ENCODE peak calls at places on chromosome 1, in four cellular contexts. One of them, this sample, is unnamed.

GRCh38 chr1:245863566-245864184 is 643.4 kb downstream of the SMYD3 start:
- DNase-seq in IMR-90: peak
- DNase-seq in germinal center: no peak
- DNase-seq in foreskin fibroblast: no peak
- DNase-seq in this sample: no peak

GRCh38 chr1:41239988-41240610 is 2.0 kb downstream of the SCMH1 start:
- DNase-seq in germinal center: no peak
- DNase-seq in IMR-90: peak
- DNase-seq in foreskin fibroblast: peak
- DNase-seq in this sample: peak

GRCh38 chr1:94757931-94758330 is 62.2 kb upstream of the SLC44A3 start:
- DNase-seq in IMR-90: no peak
- DNase-seq in foreskin fibroblast: no peak
- DNase-seq in germinal center: no peak
- DNase-seq in this sample: no peak

GRCh38 chr1:115114308-115114707 is 25.0 kb upstream of the TSPAN2 start:
- DNase-seq in germinal center: no peak
- DNase-seq in IMR-90: no peak
- DNase-seq in foreskin fibroblast: no peak
- DNase-seq in this sample: no peak

GRCh38 chr1:215844266-215844665 is 277.2 kb downstream of the KCTD3 start:
- DNase-seq in IMR-90: no peak
- DNase-seq in germinal center: no peak
- DNase-seq in foreskin fibroblast: no peak
- DNase-seq in this sample: no peak

GRCh38 chr1:234925440-234926251 is 203.0 kb downstream of the TOMM20 start:
- DNase-seq in IMR-90: peak
- DNase-seq in germinal center: no peak
- DNase-seq in foreskin fibroblast: peak
- DNase-seq in this sample: peak

GRCh38 chr1:3067671-3068399 is 1.2 kb upstream of the PRDM16 start:
- DNase-seq in germinal center: no peak
- DNase-seq in IMR-90: no peak
- DNase-seq in foreskin fibroblast: no peak
- DNase-seq in this sample: no peak

GRCh38 chr1:185973645-185974044 is 239.5 kb downstream of the HMCN1 start:
- DNase-seq in foreskin fibroblast: peak
- DNase-seq in germinal center: no peak
- DNase-seq in IMR-90: peak
- DNase-seq in this sample: no peak

GRCh38 chr1:203590559-203590958 is 36.1 kb upstream of the ATP2B4 start:
- DNase-seq in IMR-90: peak
- DNase-seq in foreskin fibroblast: no peak
- DNase-seq in germinal center: no peak
- DNase-seq in this sample: peak

GRCh38 chr1:244316986-244317655 is 134.6 kb downstream of the ADSS2 start:
- DNase-seq in IMR-90: no peak
- DNase-seq in foreskin fibroblast: no peak
- DNase-seq in germinal center: no peak
- DNase-seq in this sample: no peak

GRCh38 chr1:58983159-58983558 is 199.3 kb upstream of the JUN start:
- DNase-seq in foreskin fibroblast: peak
- DNase-seq in IMR-90: peak
- DNase-seq in germinal center: no peak
- DNase-seq in this sample: no peak

GRCh38 chr1:3413975-3414710 is 40.3 kb upstream of the ARHGEF16 start:
- DNase-seq in IMR-90: no peak
- DNase-seq in foreskin fibroblast: no peak
- DNase-seq in germinal center: no peak
- DNase-seq in this sample: no peak

GRCh38 chr1:211215577-211215976 is 43.6 kb upstream of the RCOR3 start:
- DNase-seq in IMR-90: no peak
- DNase-seq in foreskin fibroblast: no peak
- DNase-seq in germinal center: no peak
- DNase-seq in this sample: no peak

GRCh38 chr1:18724801-18725200 is 94.2 kb downstream of the PAX7 start:
- DNase-seq in germinal center: no peak
- DNase-seq in foreskin fibroblast: no peak
- DNase-seq in IMR-90: no peak
- DNase-seq in this sample: no peak

GRCh38 chr1:75338974-75339483 is 204.8 kb downstream of the LHX8 start:
- DNase-seq in IMR-90: no peak
- DNase-seq in germinal center: peak
- DNase-seq in foreskin fibroblast: no peak
- DNase-seq in this sample: no peak

GRCh38 chr1:235999259-235999925 is 65.5 kb downstream of the NID1 start:
- DNase-seq in IMR-90: peak
- DNase-seq in germinal center: no peak
- DNase-seq in foreskin fibroblast: peak
- DNase-seq in this sample: peak

GRCh38 chr1:1768249-1768992 is 9.8 kb downstream of the NADK start:
- DNase-seq in foreskin fibroblast: no peak
- DNase-seq in IMR-90: no peak
- DNase-seq in germinal center: no peak
- DNase-seq in this sample: no peak

This sample was measured in RWPE1.